ENCODE peak calls at places on chromosomes 2 and 18, in nine cellular contexts. S is type B pancreatic cell; F is fibroblast of the conjunctiva; E is IMR-90; W is epithelial cell of prostate; V is ELR; T is CD8-positive, alpha-beta T cell; N is GM20000; B is stimulated activated CD4-positive, alpha-beta T cell treated with anti-CD3 and anti-CD28 coated beads, Interleukin-1b, Interleukin-23, amount 100 ng/mL, for 24 hours. P is an unnamed sample.
A peak's percentile ranks its signal among the peaks of the same experiment; 100 is the strongest.

GRCh38 chr2:26849056-26850001 is 1.4 kb downstream of the DPYSL5 start:
- DNase-seq in F (no peak), N (peak; percentile 55), V (no peak), W (no peak), T (no peak), S (no peak), E (no peak), B (no peak), P (no peak)

GRCh38 chr2:8662239-8662879 is 19.5 kb upstream of the ID2 start:
- DNase-seq in W (no peak), E (peak; percentile 90), S (no peak), B (no peak), T (no peak), N (no peak), V (peak; percentile 90), F (no peak), P (no peak)

GRCh38 chr18:6396276-6396675 is 18.4 kb downstream of the L3MBTL4 start:
- DNase-seq in B (no peak), W (no peak), T (no peak), N (no peak), V (no peak), E (no peak), S (no peak), F (no peak), P (no peak)

GRCh38 chr18:48884306-48885235 is 66.2 kb downstream of the SMAD7 start:
- DNase-seq in N (no peak), W (no peak), B (no peak), S (no peak), E (no peak), T (no peak), V (no peak), F (no peak), P (no peak)

GRCh38 chr2:3780477-3781402 is 77.4 kb downstream of the DCDC2C start:
- DNase-seq in T (no peak), N (peak; percentile 90), V (peak; percentile 20), S (no peak), B (peak; percentile 23), E (peak; percentile 73), W (no peak), F (peak; percentile 22), P (peak; percentile 63)

GRCh38 chr2:145682536-145683157 is 1162.7 kb upstream of the ZEB2 start:
- DNase-seq in S (no peak), W (peak; percentile 36), V (peak; percentile 53), F (no peak), T (no peak), B (no peak), E (peak; percentile 56), N (no peak), P (no peak)

GRCh38 chr2:169716229-169716886 is 17.3 kb upstream of the KLHL23 start:
- DNase-seq in F (peak; percentile 76), E (peak; percentile 83), B (no peak), T (no peak), V (peak; percentile 63), W (no peak), N (no peak), S (no peak), P (no peak)

GRCh38 chr18:9003406-9004100 is 98.9 kb upstream of the NDUFV2 start:
- DNase-seq in V (no peak), N (no peak), B (no peak), F (no peak), E (no peak), S (no peak), T (no peak), W (no peak), P (no peak)

GRCh38 chr18:37393945-37394609 is 171.5 kb downstream of the CELF4 start:
- DNase-seq in N (peak; percentile 60), W (no peak), B (no peak), E (peak; percentile 76), V (peak; percentile 69), S (peak; percentile 80), F (peak; percentile 51), T (no peak), P (peak; percentile 66)

GRCh38 chr2:183898641-183899040 is 699.7 kb upstream of the ZNF804A start:
- DNase-seq in W (no peak), E (no peak), V (peak; percentile 26), S (no peak), B (no peak), T (no peak), F (no peak), N (no peak), P (no peak)

GRCh38 chr18:8978394-8978793 is 124.1 kb upstream of the NDUFV2 start:
- DNase-seq in N (no peak), F (no peak), B (no peak), W (no peak), S (no peak), T (no peak), V (no peak), E (no peak), P (no peak)

GRCh38 chr2:100376836-100377235 is 40.6 kb downstream of the CHST10 start:
- DNase-seq in N (no peak), F (no peak), B (no peak), T (no peak), S (peak; percentile 37), E (no peak), V (no peak), W (no peak), P (no peak)

GRCh38 chr2:43218221-43218549 is 8.2 kb downstream of the ZFP36L2 start:
- DNase-seq in N (no peak), W (no peak), E (peak; percentile 47), V (no peak), S (no peak), T (no peak), F (no peak), B (no peak), P (no peak)

GRCh38 chr18:45249306-45249705 is 366.0 kb upstream of the SLC14A2 start:
- DNase-seq in E (peak; percentile 29), B (no peak), V (no peak), N (no peak), F (no peak), W (no peak), T (no peak), S (no peak), P (no peak)

GRCh38 chr2:120231974-120232635 is 8.9 kb upstream of the TMEM185B start:
- DNase-seq in F (no peak), B (peak; percentile 33), S (no peak), W (no peak), N (peak; percentile 82), V (no peak), T (peak; percentile 67), E (peak; percentile 50), P (no peak)

GRCh38 chr2:73931531-73932500 is 5.1 kb downstream of the DGUOK start:
- DNase-seq in S (no peak), E (peak; percentile 69), T (no peak), W (no peak), V (peak; percentile 87), F (no peak), N (no peak), B (no peak), P (no peak)

GRCh38 chr2:129623783-129624182 is 355.7 kb upstream of the RAB6C start:
- DNase-seq in V (no peak), F (no peak), W (no peak), S (no peak), E (no peak), B (no peak), T (no peak), N (no peak), P (no peak)

GRCh38 chr2:207833265-207833751 is 63.6 kb upstream of the FZD5 start:
- DNase-seq in W (no peak), V (peak; percentile 27), E (peak; percentile 24), B (no peak), S (no peak), T (no peak), N (peak; percentile 65), F (no peak), P (no peak)

P was measured in endothelial cell.